ENCODE peak calls at places on chromosomes 6 and 20, in seven cellular contexts. W is fibroblast of the aortic adventitia, V is AG09309, J is psoas muscle, S is lower lobe of right lung, Z is HCT116, M is body of pancreas. B is an unnamed sample.
A peak's percentile ranks its signal among the peaks of the same experiment; 100 is the strongest.

GRCh38 chr6:27777614-27778355 is 134.4 kb downstream of the OR2B2 start:
- DNase-seq in W (peak; percentile 13), V (no peak), J (no peak), S (no peak), Z (no peak), M (no peak), B (no peak)

GRCh38 chr6:32050562-32050961 is 12.3 kb downstream of the CYP21A2 start:
- DNase-seq in W (no peak), V (no peak), J (peak; percentile 20), S (no peak), Z (no peak), M (no peak), B (no peak)

GRCh38 chr6:157964139-157964538 is 17.5 kb upstream of the SYNJ2 start:
- DNase-seq in W (no peak), V (no peak), J (no peak), S (no peak), Z (no peak), M (no peak), B (no peak)

GRCh38 chr20:48750941-48751620 is 76.7 kb downstream of the PREX1 start:
- DNase-seq in W (no peak), V (no peak), J (peak; percentile 63), S (peak; percentile 82), Z (no peak), M (peak; percentile 53), B (no peak)

GRCh38 chr6:149082320-149082719 is 235.2 kb upstream of the TAB2 start:
- DNase-seq in W (peak; percentile 86), V (peak; percentile 38), J (peak; percentile 82), S (peak; percentile 75), Z (peak; percentile 57), M (peak; percentile 88), B (peak; percentile 85)

GRCh38 chr6:130018292-130018829 is at the start of gene L3MBTL3:
- DNase-seq in W (peak; percentile 84), V (peak; percentile 29), J (peak; percentile 94), S (peak; percentile 93), Z (peak; percentile 42), M (peak; percentile 87), B (peak; percentile 94)

GRCh38 chr20:38275815-38276550 is 15.4 kb upstream of the KIAA1755 start:
- DNase-seq in W (peak; percentile 79), V (peak; percentile 38), J (no peak), S (no peak), Z (no peak), M (no peak), B (no peak)

GRCh38 chr6:133241088-133241900 is at the start of gene EYA4:
- DNase-seq in W (peak; percentile 22), V (no peak), J (peak; percentile 85), S (no peak), Z (no peak), M (no peak), B (no peak)

GRCh38 chr6:54053893-54054391 is 57.3 kb upstream of the MLIP start:
- DNase-seq in W (peak; percentile 93), V (peak; percentile 97), J (peak; percentile 57), S (no peak), Z (peak; percentile 48), M (peak; percentile 5), B (peak; percentile 68)

GRCh38 chr6:53464942-53465460 is 79.9 kb downstream of the GCLC start:
- DNase-seq in W (no peak), V (no peak), J (peak; percentile 52), S (peak; percentile 86), Z (no peak), M (peak; percentile 60), B (no peak)

DNA sequence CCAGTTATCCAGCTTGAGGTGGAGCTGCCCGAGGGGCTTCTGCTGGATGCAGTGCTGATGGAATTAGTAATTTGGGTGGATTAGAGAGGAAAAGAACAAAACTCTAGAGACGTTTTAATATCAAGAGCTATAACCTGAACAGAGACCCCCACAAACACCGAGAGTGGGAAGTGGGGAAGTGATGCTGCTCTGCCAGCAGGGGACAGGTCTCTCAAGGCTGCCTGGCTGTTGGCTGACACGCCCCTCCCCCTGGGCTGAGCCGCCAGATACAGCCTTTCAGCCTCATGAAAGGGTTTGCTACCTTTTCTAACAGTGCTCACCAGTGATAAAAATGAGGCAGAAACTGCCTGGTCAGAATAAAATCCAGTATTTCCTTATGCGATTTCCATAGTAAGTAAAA is 9.6 kb downstream of the LEMD2 start:
- DNase-seq in W (no peak), V (no peak), J (no peak), S (no peak), Z (no peak), M (no peak), B (no peak)
- TF ChIP-seq CTCF in W (no peak), V (no peak), J (no peak), S (no peak), Z (no peak), M (no peak), B (no peak)

DNA sequence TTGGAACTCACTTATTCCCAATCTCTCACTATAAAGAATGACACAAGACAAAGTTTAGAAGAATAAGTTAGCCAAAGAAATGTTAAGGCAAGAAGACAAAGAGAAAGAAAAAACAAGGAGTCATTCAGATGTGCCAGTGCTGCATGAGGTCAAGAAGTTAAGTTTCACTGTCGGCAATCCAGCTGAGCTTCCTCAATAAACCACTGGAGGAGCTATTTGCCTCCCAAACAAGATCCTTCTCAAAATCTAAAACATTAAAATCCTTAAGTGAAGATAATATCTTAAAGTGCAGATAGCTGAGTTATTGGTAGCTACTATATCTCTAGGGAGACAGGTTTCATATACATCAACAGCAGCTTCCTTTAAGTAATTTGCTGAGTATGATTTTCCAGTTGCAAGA is 512.3 kb downstream of the HDGFL1 start:
- DNase-seq in W (no peak), V (no peak), J (no peak), S (no peak), Z (no peak), M (no peak), B (no peak)
- TF ChIP-seq CTCF in W (peak; percentile 25), V (no peak), J (no peak), S (no peak), Z (peak; percentile 37), M (no peak), B (no peak)

DNA sequence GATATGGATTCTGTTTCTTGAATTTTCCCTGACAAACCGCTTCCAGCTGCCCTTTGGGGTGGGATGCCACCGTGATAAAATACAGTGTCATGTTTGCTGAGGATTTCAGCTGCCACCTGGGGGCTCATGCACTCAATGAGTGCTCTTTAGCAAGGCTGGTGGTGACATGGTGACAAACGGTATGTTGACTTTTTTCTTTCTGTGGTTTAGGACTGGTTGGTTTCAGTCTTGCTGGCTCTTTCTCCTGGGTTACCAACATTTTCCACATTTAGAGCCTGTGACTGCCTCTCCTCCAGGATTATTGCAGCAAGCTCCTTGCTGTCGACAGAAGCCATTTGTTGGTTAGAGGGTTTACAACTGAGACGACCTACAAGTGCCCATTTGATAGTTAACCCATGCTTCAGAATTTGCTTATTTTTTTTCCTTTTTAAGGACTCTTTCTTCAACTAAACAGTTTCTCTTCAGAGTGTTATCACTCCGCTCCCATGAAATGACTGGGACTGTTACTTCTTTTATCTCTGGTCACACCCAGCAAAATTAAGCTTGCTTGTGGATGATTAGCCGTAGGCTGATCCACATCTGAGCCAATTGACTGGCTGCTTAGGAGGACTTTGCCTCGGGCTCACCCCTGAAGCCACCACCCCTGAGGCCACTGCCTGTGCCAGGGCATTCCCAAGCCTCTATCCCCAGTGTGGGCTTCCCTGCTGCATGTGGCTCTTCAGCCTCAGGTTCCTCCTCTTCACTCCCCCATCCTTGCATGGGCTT is 48.4 kb upstream of the CDYL start:
- DNase-seq in W (no peak), V (no peak), J (no peak), S (no peak), Z (no peak), M (no peak), B (peak; percentile 67)
- TF ChIP-seq CTCF in W (no peak), V (no peak), J (no peak), S (no peak), Z (no peak), M (no peak), B (no peak)

GRCh38 chr6:126123226-126123625 is 136.9 kb downstream of the TRMT11 start:
- DNase-seq in W (no peak), V (no peak), J (no peak), S (no peak), Z (no peak), M (no peak), B (no peak)

DNA sequence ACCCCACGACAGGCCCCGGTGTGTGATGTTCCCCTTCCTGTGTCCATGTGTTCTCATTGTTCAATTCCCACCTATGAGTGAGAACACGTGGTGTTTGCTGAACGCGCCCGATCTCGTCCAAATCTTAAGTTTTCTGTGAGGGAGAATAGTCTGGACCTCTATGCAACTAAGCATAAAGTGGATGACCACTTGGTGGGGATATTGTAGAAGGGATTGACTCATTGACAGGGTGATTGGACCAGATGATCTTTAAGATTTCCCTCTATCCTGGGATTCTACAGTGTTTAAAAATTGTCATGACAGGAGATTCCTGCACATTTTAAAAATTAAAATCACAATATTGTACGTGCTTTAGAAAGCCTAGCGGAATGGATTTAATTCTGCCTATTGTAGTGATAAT is 141.3 kb downstream of the TRMT11 start:
- DNase-seq in W (peak; percentile 38), V (no peak), J (no peak), S (no peak), Z (no peak), M (no peak), B (no peak)
- TF ChIP-seq CTCF in W (no peak), V (peak; percentile 5), J (peak; percentile 19), S (no peak), Z (peak; percentile 8), M (no peak), B (no peak)

GRCh38 chr20:35496481-35496880 is 33.0 kb downstream of the C20orf173 start:
- DNase-seq in W (no peak), V (no peak), J (no peak), S (no peak), Z (no peak), M (no peak), B (no peak)

GRCh38 chr20:35499271-35499670 is 30.2 kb downstream of the C20orf173 start:
- DNase-seq in W (no peak), V (no peak), J (no peak), S (no peak), Z (no peak), M (no peak), B (no peak)

GRCh38 chr20:35502352-35502751 is 27.1 kb downstream of the C20orf173 start:
- DNase-seq in W (no peak), V (no peak), J (no peak), S (no peak), Z (no peak), M (no peak), B (no peak)

GRCh38 chr20:35497320-35497719 is 32.1 kb downstream of the C20orf173 start:
- DNase-seq in W (no peak), V (no peak), J (no peak), S (no peak), Z (no peak), M (no peak), B (no peak)

DNA sequence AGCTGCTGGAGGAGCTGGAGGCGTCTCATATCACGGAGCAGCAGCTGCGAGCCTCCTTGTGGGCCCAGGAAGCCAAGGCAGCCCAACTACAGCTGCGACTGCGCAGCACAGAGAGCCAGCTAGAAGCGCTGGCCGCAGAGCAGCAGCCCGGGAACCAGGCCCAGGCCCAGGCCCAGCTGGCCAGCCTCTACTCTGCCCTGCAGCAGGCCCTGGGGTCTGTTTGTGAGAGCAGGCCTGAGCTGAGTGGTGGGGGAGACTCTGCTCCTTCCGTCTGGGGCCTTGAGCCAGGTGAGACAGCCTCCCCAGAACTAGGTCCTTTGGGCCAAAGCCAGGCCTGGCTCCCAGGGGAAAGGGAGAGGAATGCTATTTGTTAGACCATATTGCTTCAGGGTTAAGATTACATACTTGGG is 31.7 kb downstream of the C20orf173 start:
- DNase-seq in W (peak; percentile 80), V (no peak), J (peak; percentile 93), S (no peak), Z (no peak), M (peak; percentile 38), B (no peak)
- TF ChIP-seq CTCF in W (peak; percentile 40), V (no peak), J (peak; percentile 38), S (no peak), Z (no peak), M (no peak), B (no peak)

B was measured in colonic mucosa.